ENCODE peak calls at places on chromosomes 2 and 18, in four cellular contexts. G, I, K and J are unnamed samples.

GRCh38 chr18:51235011-51235789 is 37.7 kb upstream of the MEX3C start:
- DNase-seq in I (peak; percentile 70), K (no peak), G (no peak), J (no peak)

GRCh38 chr2:190443778-190444481 is 35.8 kb downstream of the MFSD6 start:
- DNase-seq in G (no peak), I (no peak), K (no peak), J (no peak)

GRCh38 chr2:162795312-162795711 is 43.3 kb downstream of the KCNH7 start:
- DNase-seq in I (no peak), G (no peak), K (no peak), J (no peak)

GRCh38 chr18:22223263-22223960 is 54.0 kb downstream of the GATA6 start:
- DNase-seq in G (peak; percentile 20), K (no peak), I (peak; percentile 83), J (no peak)

GRCh38 chr2:113309655-113310387 is 31.1 kb upstream of the PAX8 start:
- DNase-seq in K (no peak), G (no peak), I (peak; percentile 17), J (no peak)

GRCh38 chr2:10980886-10981425 is 69.2 kb downstream of the KCNF1 start:
- DNase-seq in G (no peak), K (no peak), I (no peak), J (no peak)

GRCh38 chr2:212595036-212595654 is 56.5 kb upstream of the ERBB4 start:
- DNase-seq in K (no peak), G (no peak), I (peak; percentile 8), J (no peak)

GRCh38 chr18:70535041-70535440 is 246.2 kb downstream of the SOCS6 start:
- DNase-seq in G (no peak), I (no peak), K (no peak), J (no peak)

GRCh38 chr18:70044626-70045025 is 97.0 kb upstream of the CD226 start:
- DNase-seq in G (peak; percentile 84), I (peak; percentile 96), K (no peak), J (peak; percentile 91)

GRCh38 chr18:48934708-48935432 is 15.9 kb downstream of the SMAD7 start:
- DNase-seq in K (peak; percentile 58), I (peak; percentile 61), G (no peak), J (no peak)

GRCh38 chr2:173991857-173992588 is 26.9 kb upstream of the SP3 start:
- DNase-seq in G (no peak), K (no peak), I (no peak), J (no peak)

GRCh38 chr2:126831234-126832005 is 67.3 kb upstream of the TEX51 start:
- DNase-seq in G (no peak), K (peak; percentile 9), I (no peak), J (no peak)

GRCh38 chr2:106285237-106285829 is 91.2 kb upstream of the UXS1 start:
- DNase-seq in K (no peak), G (no peak), I (no peak), J (no peak)

GRCh38 chr2:86274918-86275275 is 62.5 kb downstream of the REEP1 start:
- DNase-seq in G (no peak), I (peak; percentile 78), K (peak; percentile 72), J (no peak)

GRCh38 chr2:120231974-120232635 is 8.9 kb upstream of the TMEM185B start:
- DNase-seq in K (no peak), I (no peak), G (no peak), J (no peak)

GRCh38 chr18:76448262-76449109 is 46.6 kb downstream of the ZNF516 start:
- DNase-seq in K (no peak), G (no peak), I (no peak), J (no peak)

GRCh38 chr18:29418136-29418535 is 1241.2 kb upstream of the CDH2 start:
- DNase-seq in I (peak; percentile 26), K (no peak), G (no peak), J (peak; percentile 17)

GRCh38 chr2:127651987-127652550 is 6.1 kb downstream of the GPR17 start:
- DNase-seq in G (no peak), K (peak; percentile 91), I (no peak), J (no peak)